ENCODE peak calls at places on chromosome 7, in four cellular contexts. One of them, this sample, is unnamed.

GRCh38 chr7:68038621-68039314 is 1042.1 kb downstream of the TYW1 start:
- DNase-seq in SK-N-SH: no peak
- DNase-seq in K562: no peak
- DNase-seq in GM12892: no peak
- DNase-seq in this sample: no peak

GRCh38 chr7:64706625-64707292 is 40.8 kb downstream of the ZNF107 start:
- DNase-seq in SK-N-SH: no peak
- DNase-seq in GM12892: no peak
- DNase-seq in K562: no peak
- DNase-seq in this sample: no peak

GRCh38 chr7:104921596-104921995 is 92.4 kb upstream of the KMT2E start:
- DNase-seq in GM12892: no peak
- DNase-seq in K562: no peak
- DNase-seq in SK-N-SH: no peak
- DNase-seq in this sample: no peak

GRCh38 chr7:142006577-142006976 is 10.9 kb downstream of the MGAM start:
- DNase-seq in SK-N-SH: no peak
- DNase-seq in GM12892: no peak
- DNase-seq in K562: no peak
- DNase-seq in this sample: no peak

GRCh38 chr7:115271332-115272235 is 349.7 kb downstream of the MDFIC start:
- DNase-seq in SK-N-SH: no peak
- DNase-seq in K562: no peak
- DNase-seq in GM12892: no peak
- DNase-seq in this sample: no peak

GRCh38 chr7:66140924-66141323 is 26.3 kb downstream of the CRCP start:
- DNase-seq in GM12892: no peak
- DNase-seq in SK-N-SH: peak
- DNase-seq in K562: no peak
- DNase-seq in this sample: no peak

GRCh38 chr7:26166681-26167266 is 14.8 kb downstream of the NFE2L3 start:
- DNase-seq in K562: no peak
- DNase-seq in GM12892: no peak
- DNase-seq in SK-N-SH: no peak
- DNase-seq in this sample: no peak

GRCh38 chr7:149147730-149148653 is 739 bp downstream of the ZNF398 start:
- DNase-seq in GM12892: peak
- DNase-seq in SK-N-SH: peak
- DNase-seq in K562: peak
- DNase-seq in this sample: peak

GRCh38 chr7:46710927-46711326 is 789.9 kb upstream of the IGFBP3 start:
- DNase-seq in K562: no peak
- DNase-seq in GM12892: no peak
- DNase-seq in SK-N-SH: no peak
- DNase-seq in this sample: no peak

GRCh38 chr7:139526578-139527544 is 3.4 kb downstream of the CLEC2L start:
- DNase-seq in SK-N-SH: no peak
- DNase-seq in K562: no peak
- DNase-seq in GM12892: no peak
- DNase-seq in this sample: no peak

GRCh38 chr7:111364413-111364812 is 197.9 kb downstream of the IMMP2L start:
- DNase-seq in K562: no peak
- DNase-seq in GM12892: no peak
- DNase-seq in SK-N-SH: no peak
- DNase-seq in this sample: no peak

GRCh38 chr7:136874393-136875032 is 6.1 kb downstream of the CHRM2 start:
- DNase-seq in K562: peak
- DNase-seq in SK-N-SH: peak
- DNase-seq in GM12892: no peak
- DNase-seq in this sample: no peak

GRCh38 chr7:6256709-6257535 is 15.5 kb downstream of the CYTH3 start:
- DNase-seq in GM12892: no peak
- DNase-seq in SK-N-SH: no peak
- DNase-seq in K562: no peak
- DNase-seq in this sample: no peak

GRCh38 chr7:468681-469590 is 50.7 kb downstream of the PDGFA start:
- DNase-seq in SK-N-SH: no peak
- DNase-seq in K562: no peak
- DNase-seq in GM12892: no peak
- DNase-seq in this sample: no peak

GRCh38 chr7:46468753-46469356 is 547.8 kb upstream of the IGFBP3 start:
- DNase-seq in SK-N-SH: peak
- DNase-seq in GM12892: no peak
- DNase-seq in K562: peak
- DNase-seq in this sample: no peak

GRCh38 chr7:75565129-75565528 is 73.0 kb downstream of the SPDYE5 start:
- DNase-seq in K562: no peak
- DNase-seq in GM12892: no peak
- DNase-seq in SK-N-SH: peak
- DNase-seq in this sample: no peak

GRCh38 chr7:12861070-12861469 is 173.6 kb downstream of the ARL4A start:
- DNase-seq in GM12892: no peak
- DNase-seq in K562: no peak
- DNase-seq in SK-N-SH: no peak
- DNase-seq in this sample: no peak

GRCh38 chr7:94888542-94888941 is 18.9 kb upstream of the PPP1R9A start:
- DNase-seq in K562: no peak
- DNase-seq in SK-N-SH: no peak
- DNase-seq in GM12892: no peak
- DNase-seq in this sample: no peak

GRCh38 chr7:87058739-87059524 is 522 bp downstream of the ELAPOR2 start:
- DNase-seq in SK-N-SH: peak
- DNase-seq in K562: peak
- DNase-seq in GM12892: no peak
- DNase-seq in this sample: peak

GRCh38 chr7:43666938-43667337 is 62.4 kb downstream of the COA1 start:
- DNase-seq in SK-N-SH: no peak
- DNase-seq in GM12892: no peak
- DNase-seq in K562: no peak
- DNase-seq in this sample: no peak

GRCh38 chr7:91280180-91280579 is 15.9 kb downstream of the FZD1 start:
- DNase-seq in GM12892: no peak
- DNase-seq in SK-N-SH: no peak
- DNase-seq in K562: no peak
- DNase-seq in this sample: no peak

GRCh38 chr7:102107474-102108104 is 179.1 kb upstream of the SH2B2 start:
- DNase-seq in SK-N-SH: no peak
- DNase-seq in K562: no peak
- DNase-seq in GM12892: no peak
- DNase-seq in this sample: no peak

GRCh38 chr7:116315803-116316202 is 105.5 kb downstream of the TES start:
- DNase-seq in GM12892: no peak
- DNase-seq in K562: no peak
- DNase-seq in SK-N-SH: no peak
- DNase-seq in this sample: no peak
- TF ChIP-seq TAF1 in GM12892: no peak
- TF ChIP-seq TAF1 in K562: no peak
- TF ChIP-seq TAF1 in SK-N-SH: no peak
- TF ChIP-seq TAF1 in this sample: no peak

GRCh38 chr7:1851731-1852531 is 181.9 kb downstream of the ELFN1 start:
- DNase-seq in K562: no peak
- DNase-seq in GM12892: no peak
- DNase-seq in SK-N-SH: no peak
- DNase-seq in this sample: no peak

GRCh38 chr7:1852781-1853618 is 182.9 kb downstream of the ELFN1 start:
- DNase-seq in SK-N-SH: no peak
- DNase-seq in K562: no peak
- DNase-seq in GM12892: no peak
- DNase-seq in this sample: no peak

GRCh38 chr7:1850111-1850975 is 180.3 kb downstream of the ELFN1 start:
- DNase-seq in SK-N-SH: no peak
- DNase-seq in K562: no peak
- DNase-seq in GM12892: no peak
- DNase-seq in this sample: no peak

GRCh38 chr7:1849351-1849951 is 179.4 kb downstream of the ELFN1 start:
- DNase-seq in K562: no peak
- DNase-seq in SK-N-SH: no peak
- DNase-seq in GM12892: no peak
- DNase-seq in this sample: no peak

GRCh38 chr7:1850976-1851571 is 181.0 kb downstream of the ELFN1 start:
- DNase-seq in GM12892: no peak
- DNase-seq in SK-N-SH: no peak
- DNase-seq in K562: no peak
- DNase-seq in this sample: no peak
- TF ChIP-seq TAF1 in GM12892: no peak
- TF ChIP-seq TAF1 in SK-N-SH: no peak
- TF ChIP-seq TAF1 in K562: no peak
- TF ChIP-seq TAF1 in this sample: no peak

DNA sequence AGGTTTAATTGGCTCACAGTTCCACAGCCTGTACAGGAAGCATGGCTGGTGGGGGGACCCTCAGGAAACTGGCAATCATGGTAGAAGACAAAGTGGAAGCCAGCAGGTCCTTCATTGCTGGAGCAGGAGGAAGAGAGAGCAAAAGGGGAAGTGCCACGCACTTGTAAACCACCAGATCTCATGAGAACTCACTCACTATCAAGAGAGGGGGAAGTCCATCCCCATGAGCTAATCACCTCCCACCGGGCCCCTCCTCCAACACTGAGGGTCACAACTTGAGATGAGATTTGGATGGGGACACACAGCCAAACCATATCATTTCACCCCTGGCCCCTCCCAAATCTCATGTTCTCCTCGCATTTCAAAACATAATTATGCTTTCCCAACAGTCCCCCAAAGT is 171.9 kb upstream of the CACNA2D1 start:
- DNase-seq in K562: no peak
- DNase-seq in SK-N-SH: no peak
- DNase-seq in GM12892: no peak
- DNase-seq in this sample: no peak
- TF ChIP-seq TAF1 in K562: no peak
- TF ChIP-seq TAF1 in SK-N-SH: no peak
- TF ChIP-seq TAF1 in GM12892: no peak
- TF ChIP-seq TAF1 in this sample: no peak

GRCh38 chr7:121643320-121643719 is 229.6 kb upstream of the PTPRZ1 start:
- DNase-seq in K562: no peak
- DNase-seq in GM12892: no peak
- DNase-seq in SK-N-SH: no peak
- DNase-seq in this sample: no peak
- TF ChIP-seq TAF1 in K562: no peak
- TF ChIP-seq TAF1 in GM12892: no peak
- TF ChIP-seq TAF1 in SK-N-SH: no peak
- TF ChIP-seq TAF1 in this sample: no peak

DNA sequence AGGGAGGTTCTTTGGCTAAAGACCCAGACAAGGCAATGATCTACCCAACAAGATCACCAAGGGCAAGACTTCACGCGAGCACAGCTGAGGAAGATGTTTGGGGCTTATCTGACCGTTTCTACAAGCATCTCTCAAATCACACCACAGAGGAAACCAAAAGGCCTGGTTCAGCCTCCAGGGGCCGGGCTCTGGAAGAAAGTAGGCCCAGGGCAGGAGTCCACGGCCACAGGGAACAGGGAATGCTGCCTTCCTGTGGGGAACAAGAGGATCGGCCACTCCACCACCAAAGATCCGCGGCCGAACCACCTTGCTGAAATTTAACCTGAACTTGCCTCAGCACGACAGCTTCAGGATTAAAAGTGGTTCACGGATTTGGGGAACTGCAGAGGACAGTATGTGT is 332.5 kb downstream of the PTPRN2 start:
- DNase-seq in GM12892: no peak
- DNase-seq in K562: no peak
- DNase-seq in SK-N-SH: no peak
- DNase-seq in this sample: no peak
- TF ChIP-seq TAF1 in GM12892: no peak
- TF ChIP-seq TAF1 in K562: no peak
- TF ChIP-seq TAF1 in SK-N-SH: no peak
- TF ChIP-seq TAF1 in this sample: no peak

DNA sequence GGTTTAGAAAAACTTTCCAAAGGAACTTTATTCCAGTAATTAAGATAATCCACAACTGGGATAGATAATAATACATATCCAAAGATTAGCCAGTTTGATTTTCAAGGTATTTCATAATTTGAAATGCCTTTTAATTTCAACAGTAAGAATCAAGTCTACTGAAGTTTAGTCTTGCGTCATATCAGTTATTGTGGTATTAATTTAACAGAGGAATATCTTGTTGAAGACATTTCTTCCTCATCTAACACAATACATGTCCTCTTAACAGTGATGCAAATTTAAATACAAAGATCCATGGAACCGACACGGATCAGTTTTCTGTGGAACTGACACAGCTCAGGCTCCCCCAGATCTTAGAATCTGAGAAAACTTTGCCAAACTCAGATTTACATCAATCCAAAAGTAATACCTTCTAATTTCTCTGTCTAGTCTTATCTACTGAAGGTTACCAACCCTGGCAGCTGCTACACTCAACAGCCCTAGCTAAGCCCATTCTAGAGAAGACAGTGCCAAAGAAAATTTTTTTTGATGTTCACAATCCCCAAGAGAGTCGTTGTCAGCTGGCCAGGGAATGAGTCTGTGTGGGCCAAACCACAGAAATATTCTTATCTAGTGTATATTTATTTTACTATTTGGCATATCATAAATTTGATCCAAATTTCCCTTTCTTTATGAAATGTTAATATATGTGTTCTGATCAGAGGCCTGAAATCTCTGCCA is 365.2 kb upstream of the MEOX2 start:
- DNase-seq in K562: no peak
- DNase-seq in GM12892: no peak
- DNase-seq in SK-N-SH: no peak
- DNase-seq in this sample: no peak
- TF ChIP-seq TAF1 in K562: no peak
- TF ChIP-seq TAF1 in GM12892: no peak
- TF ChIP-seq TAF1 in SK-N-SH: no peak
- TF ChIP-seq TAF1 in this sample: no peak

This sample was measured in GM12891.